ENCODE peak calls at places on chromosomes 11 and 22, in four cellular contexts. R is stimulated activated CD8-positive, alpha-beta memory T cell treated with anti-CD3 and anti-CD28 coated beads, Interleukin-2, amount 100 ng/mL, for 48 hours; P is fibroblast of pulmonary artery; U is fibroblast of mammary gland. N is an unnamed sample.
A peak's percentile ranks its signal among the peaks of the same experiment; 100 is the strongest.

GRCh38 chr22:32649515-32650200 is 151.8 kb upstream of the TIMP3 start:
- DNase-seq in U (peak; percentile 89), R (peak; percentile 30), P (no peak), N (peak; percentile 79)

GRCh38 chr11:19670030-19670761 is 42.4 kb upstream of the NAV2 start:
- DNase-seq in R (no peak), U (peak; percentile 67), P (no peak), N (peak; percentile 50)

GRCh38 chr11:9906043-9906791 is 242.3 kb downstream of the SWAP70 start:
- DNase-seq in U (peak; percentile 90), R (no peak), P (peak; percentile 91), N (peak; percentile 100)

GRCh38 chr22:40637181-40638150 is 947 bp upstream of the MRTFA start:
- DNase-seq in U (no peak), R (peak; percentile 50), P (no peak), N (no peak)

GRCh38 chr22:50218153-50218995 is 17.6 kb downstream of the SELENOO start:
- DNase-seq in P (no peak), R (no peak), U (no peak), N (no peak)

GRCh38 chr11:64234840-64235379 is 526 bp downstream of the VEGFB start:
- DNase-seq in P (no peak), R (no peak), U (no peak), N (no peak)

GRCh38 chr22:16973591-16974297 is 34.3 kb downstream of the GAB4 start:
- DNase-seq in P (no peak), U (no peak), R (no peak), N (no peak)

GRCh38 chr11:124717786-124718634 is 21.7 kb upstream of the NRGN start:
- DNase-seq in U (peak; percentile 29), P (peak; percentile 44), R (peak; percentile 2), N (no peak)

GRCh38 chr11:114200785-114201184 is 95.4 kb upstream of the NNMT start:
- DNase-seq in U (no peak), P (no peak), R (no peak), N (no peak)

GRCh38 chr22:23302171-23303002 is 122.1 kb downstream of the BCR start:
- DNase-seq in R (no peak), U (no peak), P (peak; percentile 36), N (no peak)

GRCh38 chr22:25775501-25775900 is 33.5 kb downstream of the MYO18B start:
- DNase-seq in U (peak; percentile 72), P (no peak), R (no peak), N (peak; percentile 6)

GRCh38 chr11:11171854-11172253 is 181.2 kb downstream of the CSNK2A3 start:
- DNase-seq in P (no peak), R (no peak), U (no peak), N (no peak)

GRCh38 chr11:20474176-20474950 is 86.8 kb downstream of the PRMT3 start:
- DNase-seq in P (no peak), U (no peak), R (no peak), N (no peak)

GRCh38 chr22:45965565-45965962 is 11.4 kb downstream of the WNT7B start:
- DNase-seq in R (no peak), P (no peak), U (no peak), N (no peak)

GRCh38 chr22:35477911-35478582 is 62.6 kb upstream of the RASD2 start:
- DNase-seq in R (no peak), U (peak; percentile 90), P (peak; percentile 73), N (peak; percentile 83)

GRCh38 chr11:123194308-123195181 is 503 bp downstream of the CLMP start:
- DNase-seq in R (no peak), U (peak; percentile 77), P (peak; percentile 35), N (peak; percentile 48)

GRCh38 chr11:105181100-105181499 is 41.5 kb upstream of the CARD18 start:
- DNase-seq in P (peak; percentile 93), R (no peak), U (peak; percentile 72), N (peak; percentile 50)

GRCh38 chr22:42876041-42876440 is 19.0 kb upstream of the ARFGAP3 start:
- DNase-seq in U (no peak), R (no peak), P (no peak), N (no peak)

GRCh38 chr11:47616726-47617416 is 22.7 kb upstream of the C1QTNF4 start:
- DNase-seq in R (no peak), P (peak; percentile 87), U (peak; percentile 85), N (peak; percentile 85)

GRCh38 chr11:64186205-64187165 is 514 bp downstream of the STIP1 start:
- DNase-seq in P (no peak), U (no peak), R (no peak), N (no peak)

GRCh38 chr22:33605201-33605600 is 315.1 kb downstream of the LARGE1 start:
- DNase-seq in R (no peak), U (peak; percentile 33), P (no peak), N (peak; percentile 91)

GRCh38 chr11:3087373-3087772 is 30.1 kb upstream of the CARS1 start:
- DNase-seq in R (no peak), P (no peak), U (no peak), N (no peak)

GRCh38 chr11:26331911-26332571 is at the start of gene ANO3:
- DNase-seq in R (no peak), P (peak; percentile 82), U (peak; percentile 79), N (peak; percentile 62)

GRCh38 chr11:35180311-35181233 is 41.6 kb downstream of the CD44 start:
- DNase-seq in U (peak; percentile 53), R (no peak), P (no peak), N (peak; percentile 52)

GRCh38 chr22:44549701-44550100 is 51.7 kb upstream of the RTL6 start:
- DNase-seq in R (no peak), P (peak; percentile 24), U (no peak), N (no peak)

GRCh38 chr11:10666976-10667892 is 26.3 kb downstream of the IRAG1 start:
- DNase-seq in R (no peak), P (no peak), U (no peak), N (peak; percentile 76)

GRCh38 chr11:57529012-57529411 is 1.5 kb downstream of the TIMM10 start:
- DNase-seq in R (no peak), P (no peak), U (no peak), N (no peak)

N was measured in AG10803.